ENCODE peak calls at places on chromosomes 5 and 9, in eight cellular contexts. N is right lobe of liver, M is Right ventricle myocardium superior, A is Right ventricle myocardium inferior, S is psoas muscle, L is lung, I is HepG2, J is left cardiac atrium. F is an unnamed sample.

GRCh38 chr5:83256091-83256775 is 178.9 kb downstream of the XRCC4 start:
- ATAC-seq in N (no peak), M (no peak), A (no peak), S (no peak), L (no peak), I (no peak), J (no peak), F (no peak)

GRCh38 chr9:128696923-128697707 is 5.2 kb upstream of the PKN3 start:
- ATAC-seq in N (no peak), M (no peak), A (no peak), S (no peak), L (no peak), I (peak), J (no peak), F (no peak)

GRCh38 chr5:100800552-100800951 is 102.5 kb downstream of the ST8SIA4 start:
- ATAC-seq in N (no peak), M (no peak), A (no peak), S (no peak), L (no peak), I (no peak), J (no peak), F (peak)

GRCh38 chr9:131826966-131827525 is 87.2 kb upstream of the RAPGEF1 start:
- ATAC-seq in N (no peak), M (no peak), A (no peak), S (no peak), L (no peak), I (no peak), J (no peak), F (no peak)

GRCh38 chr5:82694886-82695285 is 382.3 kb downstream of the TMEM167A start:
- ATAC-seq in N (no peak), M (no peak), A (no peak), S (no peak), L (no peak), I (no peak), J (no peak), F (no peak)

GRCh38 chr9:93057703-93058356 is 671 bp upstream of the SUSD3 start:
- ATAC-seq in N (no peak), M (no peak), A (no peak), S (peak), L (no peak), I (peak), J (no peak), F (peak)

GRCh38 chr9:86069206-86069869 is 30.0 kb downstream of the GOLM1 start:
- ATAC-seq in N (no peak), M (no peak), A (no peak), S (no peak), L (peak), I (no peak), J (no peak), F (no peak)

GRCh38 chr9:90906316-90907055 is 104.9 kb downstream of the SYK start:
- ATAC-seq in N (no peak), M (no peak), A (no peak), S (no peak), L (no peak), I (no peak), J (no peak), F (no peak)

GRCh38 chr5:95779611-95780010 is 42.9 kb downstream of the GLRX start:
- ATAC-seq in N (no peak), M (peak), A (no peak), S (peak), L (peak), I (no peak), J (no peak), F (no peak)

GRCh38 chr5:122501087-122501435 is 189.0 kb downstream of the SNCAIP start:
- ATAC-seq in N (no peak), M (peak), A (peak), S (no peak), L (no peak), I (no peak), J (peak), F (no peak)

GRCh38 chr9:97906236-97906831 is 16.0 kb downstream of the TRMO start:
- ATAC-seq in N (peak), M (peak), A (peak), S (peak), L (no peak), I (no peak), J (peak), F (no peak)

GRCh38 chr5:139685886-139686285 is 37.7 kb downstream of the CXXC5 start:
- ATAC-seq in N (peak), M (no peak), A (no peak), S (no peak), L (no peak), I (no peak), J (no peak), F (no peak)